ENCODE peak calls at places on chromosomes 13 and 19, in seven cellular contexts. K, I, R, W, S, N and H are unnamed samples.

GRCh38 chr19:18020212-18021067 is 12.5 kb downstream of the ARRDC2 start:
- DNase-seq in K (no peak), I (no peak), R (peak), W (peak), S (peak), N (no peak), H (no peak)

GRCh38 chr19:33796164-33797100 is at the start of gene KCTD15:
- DNase-seq in K (no peak), I (no peak), R (peak), W (peak), S (peak), N (peak), H (no peak)

GRCh38 chr13:84439108-84439507 is 556.8 kb upstream of the SLITRK1 start:
- DNase-seq in K (no peak), I (no peak), R (peak), W (no peak), S (no peak), N (no peak), H (no peak)

GRCh38 chr13:113845055-113845454 is 18.8 kb downstream of the GAS6 start:
- DNase-seq in K (no peak), I (no peak), R (no peak), W (no peak), S (no peak), N (no peak), H (no peak)

GRCh38 chr19:4186087-4186993 is 3.9 kb downstream of the ANKRD24 start:
- DNase-seq in K (peak), I (peak), R (peak), W (peak), S (peak), N (peak), H (peak)

GRCh38 chr13:28031220-28031903 is 42.9 kb upstream of the URAD start:
- DNase-seq in K (no peak), I (no peak), R (no peak), W (no peak), S (peak), N (no peak), H (no peak)

GRCh38 chr13:20570540-20570939 is 3.6 kb downstream of the IFT88 start:
- DNase-seq in K (no peak), I (no peak), R (no peak), W (no peak), S (no peak), N (no peak), H (no peak)

GRCh38 chr19:32866061-32866460 is 3.5 kb downstream of the SLC7A9 start:
- DNase-seq in K (no peak), I (no peak), R (no peak), W (no peak), S (no peak), N (no peak), H (no peak)

GRCh38 chr13:87206708-87207107 is 464.5 kb upstream of the SLITRK5 start:
- DNase-seq in K (no peak), I (no peak), R (no peak), W (no peak), S (no peak), N (no peak), H (no peak)

GRCh38 chr19:1283207-1283916 is 2.3 kb upstream of the EFNA2 start:
- DNase-seq in K (no peak), I (no peak), R (no peak), W (no peak), S (no peak), N (no peak), H (no peak)

GRCh38 chr19:42109896-42110295 is 22.4 kb downstream of the POU2F2 start:
- DNase-seq in K (no peak), I (no peak), R (no peak), W (no peak), S (no peak), N (no peak), H (no peak)